ENCODE peak calls at places on chromosomes 6 and 20, in nine cellular contexts. Y, G, C, N, D, R, M, S and E are unnamed samples.

GRCh38 chr6:28693033-28693750 is 167.5 kb downstream of the GPX5 start:
- DNase-seq in Y (no peak), G (no peak), C (no peak), N (no peak), D (peak; percentile 10), R (no peak), M (no peak), S (no peak), E (no peak)

GRCh38 chr6:156781882-156782631 is 4.9 kb downstream of the ARID1B start:
- DNase-seq in Y (no peak), G (no peak), C (no peak), N (peak; percentile 10), D (no peak), R (no peak), M (no peak), S (no peak), E (no peak)

GRCh38 chr6:75157336-75157735 is 48.5 kb downstream of the COL12A1 start:
- DNase-seq in Y (no peak), G (no peak), C (no peak), N (no peak), D (no peak), R (no peak), M (no peak), S (no peak), E (no peak)

GRCh38 chr20:58740356-58741308 is 48.0 kb downstream of the NPEPL1 start:
- DNase-seq in Y (peak; percentile 35), G (no peak), C (no peak), N (no peak), D (no peak), R (no peak), M (peak; percentile 13), S (no peak), E (no peak)

GRCh38 chr6:144066745-144067484 is 28.5 kb downstream of the SF3B5 start:
- DNase-seq in Y (no peak), G (no peak), C (no peak), N (no peak), D (no peak), R (no peak), M (no peak), S (no peak), E (no peak)

GRCh38 chr20:62906209-62906608 is 20.1 kb downstream of the DIDO1 start:
- DNase-seq in Y (no peak), G (no peak), C (no peak), N (no peak), D (no peak), R (no peak), M (no peak), S (no peak), E (no peak)

GRCh38 chr6:7073810-7074525 is 33.8 kb upstream of the RREB1 start:
- DNase-seq in Y (no peak), G (peak; percentile 46), C (peak; percentile 74), N (no peak), D (no peak), R (peak; percentile 33), M (no peak), S (no peak), E (no peak)

GRCh38 chr6:137867685-137868509 is 838 bp downstream of the TNFAIP3 start:
- DNase-seq in Y (peak; percentile 71), G (peak; percentile 38), C (no peak), N (no peak), D (no peak), R (no peak), M (no peak), S (no peak), E (no peak)

GRCh38 chr20:1005452-1006027 is 3.4 kb upstream of the RSPO4 start:
- DNase-seq in Y (peak; percentile 91), G (peak; percentile 28), C (no peak), N (peak; percentile 24), D (peak; percentile 36), R (no peak), M (peak; percentile 18), S (peak; percentile 59), E (no peak)

GRCh38 chr20:57082546-57082945 is 183.9 kb downstream of the BMP7 start:
- DNase-seq in Y (no peak), G (no peak), C (no peak), N (no peak), D (no peak), R (no peak), M (no peak), S (no peak), E (no peak)

GRCh38 chr20:59016795-59017492 is 2.3 kb upstream of the TUBB1 start:
- DNase-seq in Y (no peak), G (no peak), C (no peak), N (no peak), D (peak; percentile 11), R (no peak), M (no peak), S (no peak), E (no peak)

GRCh38 chr20:37774143-37774542 is 80.3 kb downstream of the CTNNBL1 start:
- DNase-seq in Y (no peak), G (no peak), C (no peak), N (no peak), D (no peak), R (no peak), M (no peak), S (no peak), E (no peak)

GRCh38 chr6:104266922-104267321 is 592.8 kb downstream of the HACE1 start:
- DNase-seq in Y (no peak), G (no peak), C (no peak), N (no peak), D (no peak), R (no peak), M (no peak), S (no peak), E (no peak)

GRCh38 chr6:20948531-20948930 is 414.3 kb downstream of the CDKAL1 start:
- DNase-seq in Y (no peak), G (no peak), C (no peak), N (no peak), D (no peak), R (no peak), M (no peak), S (no peak), E (no peak)

GRCh38 chr6:6384520-6384919 is 64.1 kb upstream of the F13A1 start:
- DNase-seq in Y (peak; percentile 71), G (no peak), C (no peak), N (no peak), D (no peak), R (no peak), M (no peak), S (no peak), E (no peak)

GRCh38 chr6:42227173-42227850 is 9.7 kb upstream of the MRPS10 start:
- DNase-seq in Y (no peak), G (peak; percentile 34), C (no peak), N (no peak), D (no peak), R (no peak), M (no peak), S (peak; percentile 16), E (no peak)

GRCh38 chr6:42029062-42029685 is 21.1 kb upstream of the TAF8 start:
- DNase-seq in Y (no peak), G (no peak), C (no peak), N (no peak), D (no peak), R (no peak), M (no peak), S (no peak), E (no peak)

DNA sequence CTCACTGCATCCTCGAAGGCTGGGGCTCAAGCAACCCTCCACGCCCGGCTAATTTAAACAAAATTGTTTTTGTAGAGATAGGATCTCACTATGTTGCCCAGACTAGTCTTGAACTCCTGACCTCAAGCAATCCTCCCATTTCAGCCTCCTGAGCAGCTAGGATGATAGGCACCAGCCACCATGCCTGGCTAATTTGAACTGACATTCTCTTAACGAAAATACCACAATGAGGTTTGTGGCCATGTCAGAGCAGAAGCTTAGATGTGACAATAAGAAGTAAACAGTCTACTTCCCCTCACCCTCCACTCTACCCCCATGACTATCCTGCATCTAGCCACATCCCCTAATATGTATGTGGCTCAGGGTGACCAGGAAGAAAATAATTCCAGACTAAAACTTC is 74.8 kb upstream of the PLCB4 start:
- DNase-seq in Y (no peak), G (no peak), C (no peak), N (no peak), D (no peak), R (no peak), M (no peak), S (no peak), E (no peak)
- H3K27ac ChIP-seq in Y (no peak overlapping the region), G (no peak overlapping the region), C (no peak overlapping the region), N (no peak overlapping the region), D (no peak overlapping the region), R (no peak overlapping the region), M (no peak overlapping the region), S (no peak overlapping the region), E (no peak overlapping the region)

DNA sequence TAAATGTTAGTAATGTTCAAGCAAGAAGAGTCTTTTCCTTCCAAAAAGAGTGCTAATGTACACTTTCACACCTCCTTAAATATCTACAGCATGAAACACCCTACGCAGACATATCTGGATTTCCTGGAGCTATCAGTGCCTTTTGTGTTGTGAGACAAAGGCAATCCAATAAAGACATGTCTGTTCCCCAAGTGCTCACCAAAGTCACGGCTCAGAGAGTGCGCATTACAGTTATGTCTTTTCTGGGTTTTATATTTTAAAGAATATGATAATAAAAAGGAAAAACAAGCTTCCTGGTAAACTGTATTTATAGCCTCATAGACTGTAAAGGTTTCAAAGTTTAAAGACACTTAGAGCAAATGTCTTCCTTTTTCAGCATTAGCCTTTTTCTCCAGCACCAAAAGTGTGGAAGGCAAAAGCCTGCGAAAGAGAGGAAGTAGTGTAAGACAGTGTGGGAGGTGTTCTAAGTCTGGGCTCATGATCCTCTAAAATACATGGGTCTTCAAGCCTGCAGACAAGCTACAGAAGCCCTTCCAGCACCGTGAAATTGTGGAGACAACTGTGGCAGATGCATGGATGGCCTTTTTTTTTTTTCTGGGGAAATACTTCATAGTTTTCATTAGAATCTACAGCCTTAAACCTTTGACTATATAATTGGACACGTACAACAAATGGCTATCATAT is 135.0 kb upstream of the SLC35B3 start:
- DNase-seq in Y (no peak), G (no peak), C (no peak), N (no peak), D (no peak), R (no peak), M (no peak), S (no peak), E (no peak)
- H3K27ac ChIP-seq in Y (no peak overlapping the region), G (no peak overlapping the region), C (no peak overlapping the region), N (no peak overlapping the region), D (no peak overlapping the region), R (no peak overlapping the region), M (no peak overlapping the region), S (no peak overlapping the region), E (no peak overlapping the region)

DNA sequence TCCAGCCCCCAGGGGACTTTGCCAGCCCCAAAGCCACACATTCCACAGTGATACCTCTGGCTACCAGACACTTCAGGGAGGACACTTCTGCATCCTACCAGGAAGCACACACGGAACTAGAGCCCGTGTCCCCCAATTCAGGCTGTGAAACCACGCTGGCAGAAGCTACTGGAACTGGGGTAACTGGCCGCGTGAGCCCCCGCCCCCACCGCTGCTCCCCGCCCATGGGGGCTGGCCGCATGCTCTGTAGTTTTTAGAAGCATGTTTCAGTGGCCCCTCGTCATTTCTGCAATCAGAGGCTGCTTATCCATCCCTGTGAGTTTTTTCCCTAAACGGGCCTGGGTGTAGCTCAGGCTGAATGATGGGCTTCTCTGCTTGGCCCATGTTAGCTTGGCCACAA is 28.7 kb upstream of the AAR2 start:
- DNase-seq in Y (no peak), G (no peak), C (no peak), N (no peak), D (no peak), R (no peak), M (no peak), S (no peak), E (no peak)
- H3K27ac ChIP-seq in Y (no peak overlapping the region), G (no peak overlapping the region), C (no peak overlapping the region), N (no peak overlapping the region), D (no peak overlapping the region), R (no peak overlapping the region), M (no peak overlapping the region), S (no peak overlapping the region), E (no peak overlapping the region)

GRCh38 chr6:168948990-168949531 is 304.6 kb downstream of the THBS2 start:
- DNase-seq in Y (no peak), G (no peak), C (no peak), N (no peak), D (no peak), R (no peak), M (no peak), S (no peak), E (no peak)
- H3K27ac ChIP-seq in Y (no peak overlapping the region), G (no peak overlapping the region), C (no peak overlapping the region), N (no peak overlapping the region), D (no peak overlapping the region), R (no peak overlapping the region), M (no peak overlapping the region), S (no peak overlapping the region), E (no peak overlapping the region)